ENCODE peak calls at places on chromosomes 13 and 19, in nine cellular contexts. D is suprapubic skin; O is endothelial cell of umbilical vein; V is H9; P is AG04450; Y is CD4-positive, alpha-beta T cell; E is HCT116; Q is aorta; A is lower lobe of right lung. I is an unnamed sample. For H3K27me3, the result is how much of the 10 kb centered on the place peaks cover.

GRCh38 chr13:95420501-95420900 is 119.2 kb upstream of the ABCC4 start:
- DNase-seq in D (no peak), O (no peak), V (no peak), P (no peak), Y (no peak), E (no peak), Q (no peak), A (no peak), I (no peak)

GRCh38 chr19:50432221-50432626 is 468 bp upstream of the MYBPC2 start:
- DNase-seq in D (no peak), O (no peak), V (no peak), P (no peak), Y (no peak), E (no peak), Q (no peak), A (no peak), I (no peak)

GRCh38 chr19:50377051-50377441 is 789 bp downstream of the NR1H2 start:
- DNase-seq in D (peak), O (peak), V (no peak), P (no peak), Y (peak), E (peak), Q (no peak), A (no peak), I (no peak)

GRCh38 chr19:33134571-33135041 is 2.7 kb downstream of the WDR88 start:
- DNase-seq in D (no peak), O (no peak), V (peak), P (no peak), Y (peak), E (no peak), Q (no peak), A (no peak), I (no peak)

GRCh38 chr19:48991823-48992570 is 1.1 kb downstream of the GYS1 start:
- DNase-seq in D (no peak), O (peak), V (peak), P (peak), Y (no peak), E (no peak), Q (peak), A (peak), I (no peak)

GRCh38 chr19:38291855-38292254 is 12.2 kb upstream of the C19orf33 start:
- DNase-seq in D (no peak), O (no peak), V (no peak), P (no peak), Y (no peak), E (no peak), Q (no peak), A (no peak), I (no peak)

GRCh38 chr13:93422980-93423554 is 196.5 kb downstream of the GPC6 start:
- DNase-seq in D (no peak), O (no peak), V (no peak), P (no peak), Y (no peak), E (no peak), Q (no peak), A (no peak), I (no peak)

GRCh38 chr13:109998808-109999528 is 212.6 kb upstream of the IRS2 start:
- DNase-seq in D (no peak), O (no peak), V (no peak), P (peak), Y (no peak), E (no peak), Q (no peak), A (no peak), I (no peak)

GRCh38 chr19:46626441-46626840 is 1.6 kb upstream of the PTGIR start:
- DNase-seq in D (no peak), O (no peak), V (no peak), P (no peak), Y (no peak), E (no peak), Q (no peak), A (no peak), I (no peak)

GRCh38 chr19:3969435-3970312 is 1.2 kb downstream of the DAPK3 start:
- DNase-seq in D (peak), O (peak), V (peak), P (peak), Y (no peak), E (no peak), Q (no peak), A (no peak), I (no peak)

GRCh38 chr13:112182831-112183543 is 116.0 kb downstream of the SOX1 start:
- DNase-seq in D (no peak), O (no peak), V (no peak), P (no peak), Y (no peak), E (no peak), Q (peak), A (peak), I (no peak)

GRCh38 chr19:5539431-5539833 is 28.3 kb downstream of the TINCR start:
- DNase-seq in D (no peak), O (no peak), V (peak), P (no peak), Y (no peak), E (no peak), Q (no peak), A (no peak), I (no peak)

GRCh38 chr13:28475916-28476725 is 18.8 kb downstream of the FLT1 start:
- DNase-seq in D (no peak), O (peak), V (no peak), P (peak), Y (no peak), E (peak), Q (no peak), A (no peak), I (no peak)

GRCh38 chr13:39786091-39786490 is 130.6 kb downstream of the COG6 start:
- DNase-seq in D (no peak), O (peak), V (no peak), P (no peak), Y (no peak), E (no peak), Q (no peak), A (no peak), I (no peak)

GRCh38 chr19:57620673-57621348 is 6.8 kb downstream of the ZNF134 start:
- DNase-seq in D (no peak), O (peak), V (no peak), P (no peak), Y (no peak), E (no peak), Q (no peak), A (no peak), I (no peak)

GRCh38 chr13:98397221-98397620 is 179.7 kb downstream of the STK24 start:
- DNase-seq in D (no peak), O (peak), V (no peak), P (no peak), Y (no peak), E (no peak), Q (no peak), A (no peak), I (no peak)

GRCh38 chr13:98769736-98770135 is 17.3 kb upstream of the SLC15A1 start:
- DNase-seq in D (no peak), O (no peak), V (no peak), P (no peak), Y (no peak), E (no peak), Q (no peak), A (no peak), I (no peak)

GRCh38 chr19:13100031-13100588 is 2.5 kb downstream of the LYL1 start:
- DNase-seq in D (no peak), O (peak), V (no peak), P (no peak), Y (no peak), E (no peak), Q (no peak), A (no peak), I (no peak)

GRCh38 chr19:43316591-43317319 is 36.7 kb upstream of the CD177 start:
- DNase-seq in D (no peak), O (no peak), V (peak), P (no peak), Y (no peak), E (peak), Q (no peak), A (no peak), I (no peak)

GRCh38 chr19:40623403-40624239 is 22.5 kb downstream of the LTBP4 start:
- DNase-seq in D (no peak), O (no peak), V (peak), P (no peak), Y (no peak), E (peak), Q (no peak), A (peak), I (no peak)

GRCh38 chr13:34430294-34430693 is 511.8 kb upstream of the NBEA start:
- DNase-seq in D (no peak), O (no peak), V (no peak), P (no peak), Y (no peak), E (no peak), Q (no peak), A (no peak), I (no peak)

GRCh38 chr19:44820648-44821609 is 12.0 kb downstream of the BCAM start:
- DNase-seq in D (no peak), O (peak), V (no peak), P (no peak), Y (no peak), E (no peak), Q (peak), A (no peak), I (no peak)

GRCh38 chr19:29662604-29663404 is 2.5 kb upstream of the PLEKHF1 start:
- DNase-seq in D (peak), O (peak), V (no peak), P (peak), Y (peak), E (no peak), Q (peak), A (peak), I (no peak)

GRCh38 chr19:50205681-50206138 is 2.3 kb downstream of the MYH14 start:
- DNase-seq in D (peak), O (no peak), V (peak), P (no peak), Y (no peak), E (no peak), Q (no peak), A (peak), I (no peak)

GRCh38 chr19:32671883-32672282 is 3.1 kb downstream of the ANKRD27 start:
- DNase-seq in D (no peak), O (no peak), V (no peak), P (no peak), Y (no peak), E (no peak), Q (no peak), A (no peak), I (no peak)

GRCh38 chr13:89282241-89282640 is 1611.1 kb downstream of the SLITRK5 start:
- DNase-seq in D (no peak), O (no peak), V (no peak), P (no peak), Y (no peak), E (no peak), Q (no peak), A (no peak), I (no peak)

GRCh38 chr13:44865722-44866484 is 123.4 kb downstream of the NUFIP1 start:
- DNase-seq in D (no peak), O (no peak), V (no peak), P (no peak), Y (no peak), E (no peak), Q (no peak), A (no peak), I (no peak)

GRCh38 chr13:111480976-111481375 is 160.5 kb downstream of the TEX29 start:
- DNase-seq in D (no peak), O (no peak), V (no peak), P (no peak), Y (no peak), E (no peak), Q (peak), A (no peak), I (no peak)

GRCh38 chr13:77176350-77176749 is 149.4 kb upstream of the FBXL3 start:
- DNase-seq in D (no peak), O (no peak), V (no peak), P (peak), Y (no peak), E (no peak), Q (no peak), A (no peak), I (no peak)

GRCh38 chr19:5079410-5079774 is 110.5 kb downstream of the KDM4B start:
- DNase-seq in D (no peak), O (no peak), V (no peak), P (no peak), Y (no peak), E (no peak), Q (no peak), A (no peak), I (no peak)

GRCh38 chr13:67075239-67075638 is 154.9 kb downstream of the PCDH9 start:
- DNase-seq in D (no peak), O (peak), V (no peak), P (no peak), Y (no peak), E (no peak), Q (no peak), A (no peak), I (no peak)

GRCh38 chr13:41231786-41232185 is 31.6 kb downstream of the MTRF1 start:
- DNase-seq in D (no peak), O (peak), V (no peak), P (no peak), Y (no peak), E (no peak), Q (no peak), A (peak), I (no peak)

GRCh38 chr19:48332662-48333466 is 7.5 kb downstream of the EMP3 start:
- DNase-seq in D (peak), O (peak), V (peak), P (peak), Y (peak), E (peak), Q (peak), A (peak), I (no peak)

GRCh38 chr13:20988909-20989735 is 72.3 kb downstream of the LATS2 start:
- DNase-seq in D (no peak), O (no peak), V (no peak), P (no peak), Y (no peak), E (no peak), Q (no peak), A (no peak), I (no peak)

GRCh38 chr19:31890230-31890629 is 455.2 kb upstream of the ZNF507 start:
- DNase-seq in D (no peak), O (no peak), V (peak), P (no peak), Y (no peak), E (no peak), Q (no peak), A (no peak), I (no peak)

GRCh38 chr13:75132800-75133695 is 348.9 kb downstream of the TBC1D4 start:
- DNase-seq in D (no peak), O (no peak), V (no peak), P (no peak), Y (no peak), E (no peak), Q (no peak), A (no peak), I (no peak)

GRCh38 chr13:33744589-33745369 is 73.2 kb upstream of the RFC3 start:
- DNase-seq in D (no peak), O (no peak), V (no peak), P (no peak), Y (no peak), E (no peak), Q (no peak), A (peak), I (no peak)

GRCh38 chr19:33060586-33060985 is 4.1 kb downstream of the RHPN2 start:
- DNase-seq in D (no peak), O (no peak), V (no peak), P (no peak), Y (no peak), E (no peak), Q (no peak), A (no peak), I (no peak)

GRCh38 chr13:105008606-105009005 is 1526.9 kb downstream of the EFNB2 start:
- DNase-seq in D (no peak), O (no peak), V (no peak), P (no peak), Y (no peak), E (no peak), Q (no peak), A (no peak), I (no peak)

DNA sequence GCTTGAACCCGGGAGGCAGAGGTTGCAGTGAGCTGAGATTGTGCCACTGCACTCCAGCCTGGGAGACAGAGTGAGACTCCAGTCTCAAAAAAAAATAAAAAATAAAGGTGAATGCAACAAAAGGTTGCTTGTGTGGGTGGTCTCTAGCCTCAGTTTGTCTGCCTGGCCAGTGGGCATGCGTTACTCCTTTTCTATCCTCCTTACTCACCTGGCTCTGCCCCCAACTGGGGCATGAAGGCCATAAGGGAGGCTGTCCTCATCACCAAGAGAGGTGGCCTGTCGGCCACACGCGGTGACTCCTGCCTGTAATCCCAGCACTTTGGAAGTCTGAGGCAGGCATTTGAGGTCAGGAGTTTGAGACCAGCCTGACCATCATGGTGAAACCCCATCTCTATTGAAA is 1.9 kb upstream of the JUND start:
- DNase-seq in D (no peak), O (no peak), V (no peak), P (no peak), Y (no peak), E (no peak), Q (no peak), A (no peak), I (no peak)
- H3K27ac ChIP-seq in D (peak), O (no peak), V (no peak), P (no peak), Y (no peak), E (peak), Q (no peak), A (peak), I (no peak)

DNA sequence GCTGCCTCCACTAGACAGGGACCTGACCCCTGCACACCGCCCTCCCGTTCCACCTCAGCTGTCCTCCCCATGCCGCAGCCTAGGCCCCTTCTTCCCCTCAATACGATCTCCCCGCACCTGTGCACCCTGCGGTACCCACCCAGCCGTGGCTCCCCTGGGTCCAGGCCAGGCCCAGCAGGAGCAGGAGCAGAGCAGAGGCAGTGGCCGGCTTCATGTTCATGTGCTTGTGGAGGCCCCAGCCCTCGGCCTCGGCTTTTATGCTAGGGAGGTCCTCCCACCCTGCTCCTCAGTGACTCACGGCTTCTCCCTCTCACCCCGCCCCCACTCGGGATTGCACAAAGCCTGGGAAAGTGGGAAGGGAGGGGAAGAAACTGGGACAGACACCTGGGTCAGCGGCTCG is 11.4 kb upstream of the KRTDAP start:
- DNase-seq in D (no peak), O (no peak), V (no peak), P (no peak), Y (no peak), E (no peak), Q (peak), A (no peak), I (no peak)
- H3K27me3 ChIP-seq in D (under half), O (under half), V (under half), P (under half), Y (under half), E (under half), Q (under half), A (under half), I (under half)

GRCh38 chr13:51437550-51438127 is 15.2 kb downstream of the INTS6 start:
- DNase-seq in D (no peak), O (no peak), V (no peak), P (no peak), Y (no peak), E (no peak), Q (no peak), A (no peak), I (no peak)
- H3K27ac ChIP-seq in D (no peak), O (no peak), V (no peak), P (no peak), Y (no peak), E (no peak), Q (no peak), A (no peak), I (no peak)

GRCh38 chr19:55717251-55717650 is 21.0 kb downstream of the NLRP9 start:
- DNase-seq in D (no peak), O (no peak), V (no peak), P (no peak), Y (no peak), E (no peak), Q (no peak), A (no peak), I (no peak)
- H3K27me3 ChIP-seq in D (under half), O (under half), V (under half), P (under half), Y (under half), E (under half), Q (under half), A (half or more), I (under half)

GRCh38 chr13:30739646-30740642 is 4.6 kb downstream of the ALOX5AP start:
- DNase-seq in D (no peak), O (peak), V (no peak), P (peak), Y (peak), E (peak), Q (no peak), A (no peak), I (no peak)
- H3K27ac ChIP-seq in D (peak), O (peak), V (no peak), P (peak), Y (peak), E (no peak), Q (no peak), A (peak), I (no peak)

DNA sequence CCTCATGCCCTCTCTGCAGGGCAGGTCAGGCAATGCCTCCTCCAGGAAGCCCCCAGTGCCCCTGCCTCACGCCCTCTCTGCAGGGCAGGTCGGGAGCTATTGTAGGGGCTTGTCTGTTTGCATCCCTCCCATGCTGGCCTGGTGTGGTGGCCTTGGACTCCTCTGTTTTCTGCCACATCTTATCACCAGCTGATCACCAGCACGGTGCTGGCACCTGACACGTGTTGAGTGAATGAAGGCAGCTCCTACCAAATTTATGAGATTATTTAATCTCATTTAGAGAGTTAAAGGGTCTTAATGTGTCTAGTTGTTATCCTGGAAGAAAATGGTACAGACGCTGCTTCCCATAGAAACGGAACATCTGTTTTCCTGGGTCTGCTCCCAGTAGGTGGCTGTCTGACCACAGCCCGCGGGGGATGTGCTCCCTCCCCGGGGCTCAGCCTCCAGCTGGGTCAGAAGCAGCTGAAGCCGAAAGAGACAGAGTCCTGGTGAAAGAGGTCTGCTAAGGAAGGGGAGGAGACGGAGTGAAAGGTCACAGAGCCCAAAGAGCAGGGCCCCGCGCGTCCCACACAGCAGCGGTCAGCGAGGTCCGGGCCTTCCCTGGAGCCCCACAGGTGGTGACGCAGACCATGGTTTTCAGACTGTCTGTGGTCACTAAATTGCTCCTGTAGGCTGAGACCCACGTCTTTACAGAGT is 51.7 kb upstream of the C13orf46 start:
- DNase-seq in D (no peak), O (no peak), V (no peak), P (peak), Y (no peak), E (no peak), Q (peak), A (no peak), I (no peak)
- H3K27me3 ChIP-seq in D (under half), O (under half), V (under half), P (under half), Y (under half), E (under half), Q (under half), A (under half), I (under half)

GRCh38 chr13:73876323-73876722 is 257.9 kb downstream of the KLF12 start:
- DNase-seq in D (no peak), O (no peak), V (no peak), P (no peak), Y (no peak), E (no peak), Q (no peak), A (no peak), I (no peak)
- H3K27ac ChIP-seq in D (no peak), O (no peak), V (no peak), P (no peak), Y (no peak), E (no peak), Q (no peak), A (no peak), I (no peak)

GRCh38 chr13:78595458-78595818 is 7.9 kb downstream of the POU4F1 start:
- DNase-seq in D (no peak), O (no peak), V (no peak), P (no peak), Y (no peak), E (no peak), Q (no peak), A (no peak), I (no peak)
- H3K27me3 ChIP-seq in D (half or more), O (half or more), V (half or more), P (half or more), Y (half or more), E (under half), Q (under half), A (half or more), I (half or more)

GRCh38 chr19:15448014-15448777 is 1.6 kb downstream of the WIZ start:
- DNase-seq in D (peak), O (no peak), V (no peak), P (no peak), Y (no peak), E (no peak), Q (no peak), A (no peak), I (no peak)
- H3K27ac ChIP-seq in D (no peak), O (no peak), V (no peak), P (no peak), Y (no peak), E (no peak), Q (no peak), A (no peak), I (no peak)